ENCODE peak calls at places on chromosomes 1 and 21, in seven cellular contexts. Y, H, D, K, X, B and W are unnamed samples.

GRCh38 chr1:109898842-109899241 is 11.8 kb upstream of the CSF1 start:
- DNase-seq in B (no peak), H (no peak), X (no peak), Y (no peak), K (no peak), D (no peak), W (no peak)

GRCh38 chr1:206933333-206933945 is 11.7 kb upstream of the FCMR start:
- DNase-seq in K (peak; percentile 44), X (no peak), H (peak; percentile 54), Y (no peak), B (no peak), D (peak; percentile 45), W (peak; percentile 17)

GRCh38 chr1:205714190-205714905 is 34.0 kb upstream of the SLC45A3 start:
- DNase-seq in K (peak; percentile 38), X (peak; percentile 33), D (peak; percentile 36), Y (no peak), B (peak; percentile 59), H (no peak), W (no peak)

GRCh38 chr1:168320805-168321577 is 40.3 kb downstream of the TBX19 start:
- DNase-seq in Y (no peak), D (peak; percentile 61), H (peak; percentile 29), X (peak; percentile 91), K (peak; percentile 28), B (peak; percentile 87), W (peak; percentile 50)

GRCh38 chr1:12276225-12276624 is 46.4 kb downstream of the VPS13D start:
- DNase-seq in B (peak; percentile 19), D (peak; percentile 66), K (peak; percentile 11), X (peak; percentile 51), Y (no peak), H (no peak), W (no peak)

GRCh38 chr1:107250169-107250568 is 109.3 kb downstream of the NTNG1 start:
- DNase-seq in X (no peak), B (peak; percentile 82), H (no peak), D (no peak), Y (no peak), K (no peak), W (no peak)

GRCh38 chr21:17081193-17081592 is 431.6 kb upstream of the CXADR start:
- DNase-seq in Y (no peak), D (no peak), B (no peak), H (no peak), X (no peak), K (no peak), W (no peak)

GRCh38 chr1:8892026-8892425 is 13.5 kb upstream of the ENO1 start:
- DNase-seq in D (no peak), K (no peak), X (no peak), B (no peak), H (no peak), Y (no peak), W (no peak)

GRCh38 chr1:43632135-43632670 is 17.7 kb upstream of the KDM4A start:
- DNase-seq in B (no peak), Y (no peak), D (no peak), H (no peak), X (no peak), K (no peak), W (no peak)

GRCh38 chr1:8836228-8836627 is 18.8 kb upstream of the RERE start:
- DNase-seq in B (no peak), Y (no peak), H (no peak), D (no peak), K (no peak), X (no peak), W (no peak)

GRCh38 chr1:167717351-167717750 is 4.4 kb upstream of the MPZL1 start:
- DNase-seq in X (peak; percentile 64), H (no peak), D (no peak), Y (no peak), K (no peak), B (no peak), W (no peak)

DNA sequence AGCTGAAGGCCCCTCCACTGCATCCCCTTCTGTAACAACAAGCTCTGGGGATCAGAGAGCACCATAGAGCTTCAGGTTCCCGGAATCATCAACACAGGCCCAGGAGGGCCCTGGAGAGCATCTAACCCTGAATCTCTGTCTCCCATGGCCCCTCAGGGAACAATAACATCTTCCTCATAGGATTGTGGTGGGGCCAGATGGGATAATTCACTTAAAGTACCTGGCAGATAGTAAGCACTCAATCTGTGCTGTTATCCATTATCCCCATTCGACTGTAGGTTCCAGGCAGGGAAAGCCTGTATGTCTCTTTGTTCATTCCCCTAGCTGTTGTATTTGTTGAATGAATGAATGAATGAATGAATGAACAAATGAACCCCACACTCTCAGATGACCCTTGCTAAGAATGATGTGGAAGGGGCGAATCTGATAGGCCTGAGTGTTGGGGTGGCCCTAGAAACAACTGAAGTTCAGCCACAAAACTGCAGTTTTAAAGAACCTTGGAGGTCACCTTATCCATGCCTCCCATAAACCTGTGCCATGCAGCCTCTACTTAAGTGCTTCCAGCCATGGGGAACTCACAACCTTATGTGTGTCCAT is 14.5 kb downstream of the LAPTM5 start:
- DNase-seq in X (no peak), D (no peak), H (no peak), B (no peak), K (no peak), Y (no peak), W (no peak)
- H3K4me1 ChIP-seq in X (no peaks in the 10 kb centered on the region), D (peaks cover 1% of the 10 kb centered on the region), H (no peaks in the 10 kb centered on the region), B (peaks cover 33% of the 10 kb centered on the region), K (peaks cover 7% of the 10 kb centered on the region), Y (no peaks in the 10 kb centered on the region), W (peaks cover 2% of the 10 kb centered on the region)

GRCh38 chr1:210288106-210288505 is 40.6 kb upstream of the HHAT start:
- DNase-seq in B (no peak), K (no peak), Y (no peak), X (no peak), H (no peak), D (no peak), W (no peak)
- H3K4me3 ChIP-seq in B (no peak overlapping the region), K (no peak overlapping the region), Y (no peak overlapping the region), X (no peak overlapping the region), H (no peak overlapping the region), D (no peak overlapping the region), W (no peak overlapping the region)

DNA sequence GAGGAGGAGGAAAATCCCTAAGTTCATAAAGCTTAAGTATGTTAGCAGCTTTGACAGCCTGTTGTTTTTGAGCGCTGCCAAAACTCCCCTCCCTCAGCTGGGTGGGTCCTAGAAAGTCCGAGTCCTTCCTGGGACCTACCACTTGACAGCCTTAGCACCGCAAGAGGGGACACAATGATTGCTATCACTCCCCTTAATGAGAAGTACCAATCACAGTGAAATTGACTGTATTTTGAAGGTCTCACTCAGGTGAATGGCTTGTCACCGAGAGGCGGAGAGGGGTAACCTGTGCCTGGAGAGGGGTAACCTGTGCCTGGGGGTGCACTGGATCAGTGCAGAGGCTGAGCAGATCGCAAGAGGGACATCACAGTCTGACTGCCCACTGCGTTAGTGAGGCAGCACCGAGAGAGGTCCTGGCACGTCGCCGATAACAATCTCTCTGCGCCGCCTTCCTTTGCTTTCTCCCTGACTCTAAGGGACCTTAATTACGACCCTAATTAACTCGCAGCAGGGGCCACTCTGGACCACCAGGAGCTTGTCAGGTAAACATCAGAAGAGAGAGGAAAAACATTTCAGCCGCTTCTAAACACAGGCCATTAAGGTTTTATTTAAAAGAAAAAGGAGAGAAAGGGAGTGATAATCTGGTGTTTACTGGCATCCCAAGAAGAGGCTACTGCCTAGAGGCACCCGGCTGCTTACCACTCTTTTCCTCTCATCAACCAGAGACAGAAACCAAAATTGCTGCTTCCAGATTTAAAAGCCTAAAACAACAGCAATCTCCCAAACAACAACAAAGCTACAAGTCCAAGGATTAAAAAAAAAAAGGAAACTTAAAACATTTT is 25.7 kb upstream of the KCNK1 start:
- DNase-seq in Y (no peak), H (no peak), K (no peak), B (no peak), X (no peak), D (no peak), W (no peak)
- H3K27ac ChIP-seq in Y (no peak overlapping the region), H (no peak overlapping the region), K (no peak overlapping the region), B (no peak overlapping the region), X (no peak overlapping the region), D (no peak overlapping the region), W (no peak overlapping the region)

GRCh38 chr1:5737081-5737480 is 255.1 kb downstream of the NPHP4 start:
- DNase-seq in K (no peak), B (no peak), X (no peak), D (no peak), H (no peak), Y (no peak), W (no peak)

GRCh38 chr1:5739561-5740078 is 252.6 kb downstream of the NPHP4 start:
- DNase-seq in K (no peak), Y (no peak), H (no peak), D (no peak), X (no peak), B (no peak), W (no peak)

GRCh38 chr1:5740865-5741860 is 251.1 kb downstream of the NPHP4 start:
- DNase-seq in X (no peak), K (no peak), Y (no peak), D (no peak), H (no peak), B (no peak), W (no peak)

GRCh38 chr1:5740450-5740849 is 251.8 kb downstream of the NPHP4 start:
- DNase-seq in H (no peak), B (no peak), D (no peak), X (no peak), K (no peak), Y (no peak), W (no peak)

GRCh38 chr1:5738911-5739462 is 253.2 kb downstream of the NPHP4 start:
- DNase-seq in D (no peak), H (no peak), Y (no peak), X (no peak), K (no peak), B (no peak), W (no peak)
- H3K4me1 ChIP-seq in D (no peaks in the 10 kb centered on the region), H (no peaks in the 10 kb centered on the region), Y (no peaks in the 10 kb centered on the region), X (no peaks in the 10 kb centered on the region), K (no peaks in the 10 kb centered on the region), B (no peaks in the 10 kb centered on the region), W (no peaks in the 10 kb centered on the region)

GRCh38 chr1:98107256-98107655 is 186.4 kb upstream of the DPYD start:
- DNase-seq in X (no peak), K (no peak), D (no peak), B (no peak), H (no peak), Y (no peak), W (no peak)
- H3K4me3 ChIP-seq in X (no peak overlapping the region), K (no peak overlapping the region), D (no peak overlapping the region), B (no peak overlapping the region), H (no peak overlapping the region), Y (no peak overlapping the region), W (no peak overlapping the region)